ENCODE peak calls at places on chromosome 10, in nine cellular contexts. One of them, this sample, is unnamed.

GRCh38 chr10:124992462-124993344 is 50.8 kb downstream of the ZRANB1 start:
- DNase-seq in cardiac fibroblast: peak; percentile 79
- DNase-seq in pancreas: peak; percentile 69
- DNase-seq in endothelial cell: peak; percentile 68
- DNase-seq in MM.1S: peak; percentile 36
- DNase-seq in foreskin keratinocyte: no peak
- DNase-seq in GM12864: no peak
- DNase-seq in MCF 10A: peak; percentile 68
- DNase-seq in AG09319: peak; percentile 54
- DNase-seq in this sample: peak; percentile 83

GRCh38 chr10:68562666-68563522 is 2.8 kb downstream of the TET1 start:
- DNase-seq in MM.1S: peak; percentile 27
- DNase-seq in endothelial cell: peak; percentile 22
- DNase-seq in cardiac fibroblast: peak; percentile 55
- DNase-seq in AG09319: no peak
- DNase-seq in GM12864: no peak
- DNase-seq in MCF 10A: no peak
- DNase-seq in pancreas: no peak
- DNase-seq in foreskin keratinocyte: peak; percentile 39
- DNase-seq in this sample: no peak

GRCh38 chr10:126349096-126349495 is 39.2 kb downstream of the ADAM12 start:
- DNase-seq in endothelial cell: no peak
- DNase-seq in pancreas: no peak
- DNase-seq in foreskin keratinocyte: no peak
- DNase-seq in AG09319: no peak
- DNase-seq in MM.1S: no peak
- DNase-seq in GM12864: no peak
- DNase-seq in cardiac fibroblast: no peak
- DNase-seq in MCF 10A: no peak
- DNase-seq in this sample: no peak

GRCh38 chr10:27541728-27542285 is 37.7 kb downstream of the RAB18 start:
- DNase-seq in GM12864: no peak
- DNase-seq in pancreas: no peak
- DNase-seq in cardiac fibroblast: no peak
- DNase-seq in AG09319: no peak
- DNase-seq in MCF 10A: no peak
- DNase-seq in foreskin keratinocyte: peak; percentile 24
- DNase-seq in MM.1S: no peak
- DNase-seq in endothelial cell: no peak
- DNase-seq in this sample: no peak

GRCh38 chr10:58834093-58834674 is 321.5 kb downstream of the BICC1 start:
- DNase-seq in endothelial cell: no peak
- DNase-seq in foreskin keratinocyte: no peak
- DNase-seq in pancreas: no peak
- DNase-seq in cardiac fibroblast: no peak
- DNase-seq in MCF 10A: no peak
- DNase-seq in MM.1S: no peak
- DNase-seq in GM12864: no peak
- DNase-seq in AG09319: no peak
- DNase-seq in this sample: no peak

GRCh38 chr10:101120884-101121660 is 10.0 kb upstream of the TLX1 start:
- DNase-seq in cardiac fibroblast: peak; percentile 13
- DNase-seq in GM12864: no peak
- DNase-seq in MM.1S: peak; percentile 51
- DNase-seq in endothelial cell: no peak
- DNase-seq in foreskin keratinocyte: no peak
- DNase-seq in MCF 10A: no peak
- DNase-seq in AG09319: no peak
- DNase-seq in pancreas: no peak
- DNase-seq in this sample: no peak

GRCh38 chr10:29699621-29700020 is 64.8 kb upstream of the SVIL start:
- DNase-seq in AG09319: no peak
- DNase-seq in cardiac fibroblast: no peak
- DNase-seq in foreskin keratinocyte: no peak
- DNase-seq in MM.1S: no peak
- DNase-seq in GM12864: no peak
- DNase-seq in endothelial cell: no peak
- DNase-seq in pancreas: no peak
- DNase-seq in MCF 10A: no peak
- DNase-seq in this sample: peak; percentile 72

GRCh38 chr10:3867454-3868273 is 82.7 kb upstream of the KLF6 start:
- DNase-seq in GM12864: no peak
- DNase-seq in foreskin keratinocyte: no peak
- DNase-seq in endothelial cell: no peak
- DNase-seq in pancreas: no peak
- DNase-seq in AG09319: no peak
- DNase-seq in MCF 10A: no peak
- DNase-seq in MM.1S: no peak
- DNase-seq in cardiac fibroblast: no peak
- DNase-seq in this sample: no peak

GRCh38 chr10:3764626-3765375 is 20.2 kb downstream of the KLF6 start:
- DNase-seq in cardiac fibroblast: no peak
- DNase-seq in MM.1S: peak; percentile 75
- DNase-seq in MCF 10A: no peak
- DNase-seq in endothelial cell: no peak
- DNase-seq in AG09319: no peak
- DNase-seq in pancreas: no peak
- DNase-seq in GM12864: no peak
- DNase-seq in foreskin keratinocyte: peak; percentile 49
- DNase-seq in this sample: no peak

GRCh38 chr10:108850138-108850854 is 1073.0 kb downstream of the XPNPEP1 start:
- DNase-seq in GM12864: no peak
- DNase-seq in pancreas: no peak
- DNase-seq in endothelial cell: no peak
- DNase-seq in MCF 10A: no peak
- DNase-seq in AG09319: no peak
- DNase-seq in MM.1S: peak; percentile 45
- DNase-seq in foreskin keratinocyte: no peak
- DNase-seq in cardiac fibroblast: no peak
- DNase-seq in this sample: no peak

GRCh38 chr10:103736044-103736443 is 119.3 kb downstream of the SH3PXD2A start:
- DNase-seq in endothelial cell: no peak
- DNase-seq in MCF 10A: no peak
- DNase-seq in GM12864: no peak
- DNase-seq in cardiac fibroblast: no peak
- DNase-seq in pancreas: no peak
- DNase-seq in AG09319: no peak
- DNase-seq in MM.1S: no peak
- DNase-seq in foreskin keratinocyte: no peak
- DNase-seq in this sample: no peak

GRCh38 chr10:92418221-92418620 is 127.3 kb downstream of the MARCHF5 start:
- DNase-seq in GM12864: no peak
- DNase-seq in pancreas: no peak
- DNase-seq in AG09319: no peak
- DNase-seq in MCF 10A: no peak
- DNase-seq in cardiac fibroblast: no peak
- DNase-seq in foreskin keratinocyte: no peak
- DNase-seq in endothelial cell: no peak
- DNase-seq in MM.1S: no peak
- DNase-seq in this sample: no peak

GRCh38 chr10:92418891-92419290 is 127.9 kb downstream of the MARCHF5 start:
- DNase-seq in MCF 10A: no peak
- DNase-seq in cardiac fibroblast: no peak
- DNase-seq in AG09319: no peak
- DNase-seq in MM.1S: no peak
- DNase-seq in endothelial cell: no peak
- DNase-seq in pancreas: no peak
- DNase-seq in GM12864: no peak
- DNase-seq in foreskin keratinocyte: no peak
- DNase-seq in this sample: no peak

GRCh38 chr10:92421550-92421949 is 130.6 kb downstream of the MARCHF5 start:
- DNase-seq in endothelial cell: no peak
- DNase-seq in pancreas: no peak
- DNase-seq in cardiac fibroblast: no peak
- DNase-seq in MCF 10A: no peak
- DNase-seq in foreskin keratinocyte: no peak
- DNase-seq in AG09319: no peak
- DNase-seq in GM12864: no peak
- DNase-seq in MM.1S: peak; percentile 11
- DNase-seq in this sample: no peak

GRCh38 chr10:92420554-92421275 is 129.7 kb downstream of the MARCHF5 start:
- DNase-seq in cardiac fibroblast: no peak
- DNase-seq in GM12864: no peak
- DNase-seq in endothelial cell: no peak
- DNase-seq in foreskin keratinocyte: no peak
- DNase-seq in MCF 10A: no peak
- DNase-seq in MM.1S: no peak
- DNase-seq in AG09319: no peak
- DNase-seq in pancreas: no peak
- DNase-seq in this sample: no peak

DNA sequence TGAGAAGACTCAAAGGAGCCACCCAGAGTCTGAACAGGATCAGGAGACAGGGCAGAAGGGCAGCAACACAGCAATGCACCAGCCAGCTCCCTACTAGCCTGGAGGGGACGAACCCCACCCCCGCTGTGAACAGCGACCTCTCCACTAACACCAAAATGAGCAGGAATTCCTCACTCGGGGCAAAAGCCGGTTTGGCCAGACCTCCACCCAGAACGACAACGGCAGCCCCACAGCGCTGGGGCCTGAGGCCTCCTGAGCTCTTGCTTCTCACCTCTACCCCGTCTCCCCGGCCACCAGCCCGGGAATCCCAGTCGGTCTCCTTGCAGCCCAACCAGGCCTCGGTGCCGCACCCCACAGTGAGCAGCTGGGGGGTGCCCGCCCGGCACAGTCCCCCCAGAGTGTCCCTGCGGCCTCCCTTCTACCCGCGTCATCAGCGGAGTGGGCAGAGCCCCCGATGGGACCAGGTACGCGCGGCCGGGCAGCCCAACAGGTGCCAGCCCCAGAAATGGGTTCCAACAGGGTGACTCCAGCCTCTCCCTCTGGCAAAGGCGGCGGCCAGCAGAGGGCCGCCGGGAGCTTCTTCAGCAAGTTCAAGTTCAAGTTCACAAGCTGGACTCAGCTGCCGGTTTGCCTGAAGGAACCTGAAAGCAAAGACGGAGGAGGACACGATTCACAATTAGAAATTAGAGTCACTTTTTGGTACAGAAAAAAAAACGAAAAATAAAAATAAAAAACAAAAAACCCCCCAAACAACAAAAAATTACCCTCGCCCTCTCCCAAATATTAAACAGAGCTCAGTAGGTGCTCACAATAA is 129.0 kb downstream of the MARCHF5 start:
- DNase-seq in MCF 10A: no peak
- DNase-seq in pancreas: peak; percentile 45
- DNase-seq in cardiac fibroblast: peak; percentile 64
- DNase-seq in AG09319: no peak
- DNase-seq in foreskin keratinocyte: peak; percentile 5
- DNase-seq in endothelial cell: no peak
- DNase-seq in GM12864: no peak
- DNase-seq in MM.1S: no peak
- DNase-seq in this sample: no peak
- TF ChIP-seq CTCF in MCF 10A: no peak
- TF ChIP-seq CTCF in pancreas: no peak
- TF ChIP-seq CTCF in cardiac fibroblast: peak; percentile 73
- TF ChIP-seq CTCF in AG09319: peak; percentile 39
- TF ChIP-seq CTCF in foreskin keratinocyte: peak; percentile 59
- TF ChIP-seq CTCF in endothelial cell: no peak
- TF ChIP-seq CTCF in GM12864: peak; percentile 52
- TF ChIP-seq CTCF in MM.1S: no peak
- TF ChIP-seq CTCF in this sample: peak; percentile 16

GRCh38 chr10:95327367-95327766 is 36.6 kb upstream of the PDLIM1 start:
- DNase-seq in MM.1S: no peak
- DNase-seq in foreskin keratinocyte: peak; percentile 69
- DNase-seq in GM12864: no peak
- DNase-seq in endothelial cell: no peak
- DNase-seq in pancreas: peak; percentile 52
- DNase-seq in AG09319: peak; percentile 30
- DNase-seq in MCF 10A: peak; percentile 78
- DNase-seq in cardiac fibroblast: peak; percentile 60
- DNase-seq in this sample: no peak
- TF ChIP-seq CTCF in MM.1S: no peak
- TF ChIP-seq CTCF in foreskin keratinocyte: no peak
- TF ChIP-seq CTCF in GM12864: no peak
- TF ChIP-seq CTCF in endothelial cell: no peak
- TF ChIP-seq CTCF in pancreas: no peak
- TF ChIP-seq CTCF in AG09319: no peak
- TF ChIP-seq CTCF in MCF 10A: no peak
- TF ChIP-seq CTCF in cardiac fibroblast: no peak
- TF ChIP-seq CTCF in this sample: no peak

DNA sequence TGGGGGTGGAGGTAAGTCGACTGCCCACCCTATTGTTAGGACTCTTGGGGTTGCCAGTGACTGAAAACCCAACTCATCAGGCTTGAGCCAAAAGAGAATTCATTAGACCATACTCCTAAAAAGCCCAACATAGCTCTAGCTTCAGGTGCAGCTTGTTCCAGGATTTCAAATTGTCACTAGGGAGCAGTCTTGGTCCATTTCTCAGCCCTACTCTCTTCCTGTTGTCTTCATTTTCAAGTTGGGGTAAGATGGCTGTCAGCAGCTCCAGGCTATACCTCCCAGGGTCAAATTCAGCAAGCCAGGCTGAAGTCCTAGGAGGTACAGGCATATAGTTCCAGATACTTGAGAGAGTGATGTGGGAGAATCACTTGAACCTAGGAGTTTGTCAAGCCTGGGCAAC is 14.9 kb upstream of the COL13A1 start:
- DNase-seq in AG09319: no peak
- DNase-seq in GM12864: no peak
- DNase-seq in MM.1S: peak; percentile 17
- DNase-seq in MCF 10A: peak; percentile 41
- DNase-seq in foreskin keratinocyte: peak; percentile 25
- DNase-seq in cardiac fibroblast: peak; percentile 78
- DNase-seq in endothelial cell: peak; percentile 21
- DNase-seq in pancreas: no peak
- DNase-seq in this sample: no peak
- TF ChIP-seq CTCF in AG09319: peak; percentile 57
- TF ChIP-seq CTCF in GM12864: no peak
- TF ChIP-seq CTCF in MM.1S: no peak
- TF ChIP-seq CTCF in MCF 10A: peak; percentile 30
- TF ChIP-seq CTCF in foreskin keratinocyte: peak; percentile 73
- TF ChIP-seq CTCF in cardiac fibroblast: peak; percentile 65
- TF ChIP-seq CTCF in endothelial cell: no peak
- TF ChIP-seq CTCF in pancreas: no peak
- TF ChIP-seq CTCF in this sample: peak; percentile 65

GRCh38 chr10:129768437-129769355 is 195.4 kb downstream of the EBF3 start:
- DNase-seq in MM.1S: no peak
- DNase-seq in pancreas: no peak
- DNase-seq in AG09319: no peak
- DNase-seq in cardiac fibroblast: no peak
- DNase-seq in foreskin keratinocyte: no peak
- DNase-seq in endothelial cell: peak; percentile 57
- DNase-seq in GM12864: no peak
- DNase-seq in MCF 10A: no peak
- DNase-seq in this sample: peak; percentile 81
- TF ChIP-seq CTCF in MM.1S: no peak
- TF ChIP-seq CTCF in pancreas: no peak
- TF ChIP-seq CTCF in AG09319: no peak
- TF ChIP-seq CTCF in cardiac fibroblast: no peak
- TF ChIP-seq CTCF in foreskin keratinocyte: no peak
- TF ChIP-seq CTCF in endothelial cell: no peak
- TF ChIP-seq CTCF in GM12864: no peak
- TF ChIP-seq CTCF in MCF 10A: no peak
- TF ChIP-seq CTCF in this sample: no peak